ENCODE peak calls at places on chromosomes 13 and 19, in eight cellular contexts. One of them, this sample, is unnamed. For H3K4me1, the result is how much of the 10 kb centered on the place peaks cover.

GRCh38 chr13:110714798-110715394 is 1.4 kb downstream of the ING1 start:
- DNase-seq in thoracic aorta: no peak
- DNase-seq in HCT116: no peak
- DNase-seq in neural progenitor cell: peak
- DNase-seq in cardiac muscle cell: peak
- DNase-seq in psoas muscle: peak
- DNase-seq in body of pancreas: peak
- DNase-seq in right lobe of liver: peak
- DNase-seq in this sample: peak

GRCh38 chr13:21435710-21436151 is 23.4 kb downstream of the ZDHHC20 start:
- DNase-seq in thoracic aorta: peak
- DNase-seq in HCT116: peak
- DNase-seq in neural progenitor cell: no peak
- DNase-seq in cardiac muscle cell: peak
- DNase-seq in psoas muscle: peak
- DNase-seq in body of pancreas: peak
- DNase-seq in right lobe of liver: peak
- DNase-seq in this sample: peak

GRCh38 chr13:46232281-46232680 is 20.6 kb downstream of the LRRC63 start:
- DNase-seq in thoracic aorta: no peak
- DNase-seq in HCT116: no peak
- DNase-seq in neural progenitor cell: no peak
- DNase-seq in cardiac muscle cell: peak
- DNase-seq in psoas muscle: no peak
- DNase-seq in body of pancreas: no peak
- DNase-seq in right lobe of liver: no peak
- DNase-seq in this sample: no peak

GRCh38 chr19:33347300-33347699 is 26.2 kb upstream of the CEBPG start:
- DNase-seq in thoracic aorta: no peak
- DNase-seq in HCT116: no peak
- DNase-seq in neural progenitor cell: no peak
- DNase-seq in cardiac muscle cell: no peak
- DNase-seq in psoas muscle: no peak
- DNase-seq in body of pancreas: no peak
- DNase-seq in right lobe of liver: no peak
- DNase-seq in this sample: no peak

GRCh38 chr13:71867101-71867814 is at the start of gene DACH1:
- DNase-seq in thoracic aorta: no peak
- DNase-seq in HCT116: no peak
- DNase-seq in neural progenitor cell: peak
- DNase-seq in cardiac muscle cell: peak
- DNase-seq in psoas muscle: peak
- DNase-seq in body of pancreas: peak
- DNase-seq in right lobe of liver: peak
- DNase-seq in this sample: peak

GRCh38 chr13:114144606-114145244 is 12.3 kb upstream of the RASA3 start:
- DNase-seq in thoracic aorta: no peak
- DNase-seq in HCT116: no peak
- DNase-seq in neural progenitor cell: no peak
- DNase-seq in cardiac muscle cell: no peak
- DNase-seq in psoas muscle: no peak
- DNase-seq in body of pancreas: no peak
- DNase-seq in right lobe of liver: no peak
- DNase-seq in this sample: peak

GRCh38 chr13:50075619-50076097 is 60.4 kb downstream of the KCNRG start:
- DNase-seq in thoracic aorta: no peak
- DNase-seq in HCT116: no peak
- DNase-seq in neural progenitor cell: no peak
- DNase-seq in cardiac muscle cell: no peak
- DNase-seq in psoas muscle: no peak
- DNase-seq in body of pancreas: no peak
- DNase-seq in right lobe of liver: no peak
- DNase-seq in this sample: no peak

GRCh38 chr13:40206241-40207109 is 460.0 kb downstream of the FOXO1 start:
- DNase-seq in thoracic aorta: no peak
- DNase-seq in HCT116: no peak
- DNase-seq in neural progenitor cell: no peak
- DNase-seq in cardiac muscle cell: peak
- DNase-seq in psoas muscle: no peak
- DNase-seq in body of pancreas: peak
- DNase-seq in right lobe of liver: no peak
- DNase-seq in this sample: peak

GRCh38 chr19:1173845-1174809 is at the start of gene SBNO2:
- DNase-seq in thoracic aorta: peak
- DNase-seq in HCT116: peak
- DNase-seq in neural progenitor cell: peak
- DNase-seq in cardiac muscle cell: peak
- DNase-seq in psoas muscle: peak
- DNase-seq in body of pancreas: peak
- DNase-seq in right lobe of liver: peak
- DNase-seq in this sample: peak

GRCh38 chr19:1172353-1173159 is 1.5 kb downstream of the SBNO2 start:
- DNase-seq in thoracic aorta: no peak
- DNase-seq in HCT116: no peak
- DNase-seq in neural progenitor cell: peak
- DNase-seq in cardiac muscle cell: peak
- DNase-seq in psoas muscle: peak
- DNase-seq in body of pancreas: peak
- DNase-seq in right lobe of liver: peak
- DNase-seq in this sample: peak

GRCh38 chr19:1173160-1173844 is 766 bp downstream of the SBNO2 start:
- DNase-seq in thoracic aorta: no peak
- DNase-seq in HCT116: no peak
- DNase-seq in neural progenitor cell: peak
- DNase-seq in cardiac muscle cell: no peak
- DNase-seq in psoas muscle: peak
- DNase-seq in body of pancreas: no peak
- DNase-seq in right lobe of liver: peak
- DNase-seq in this sample: peak

GRCh38 chr19:1177322-1178114 is 3.5 kb upstream of the SBNO2 start:
- DNase-seq in thoracic aorta: no peak
- DNase-seq in HCT116: peak
- DNase-seq in neural progenitor cell: no peak
- DNase-seq in cardiac muscle cell: peak
- DNase-seq in psoas muscle: no peak
- DNase-seq in body of pancreas: no peak
- DNase-seq in right lobe of liver: no peak
- DNase-seq in this sample: no peak

DNA sequence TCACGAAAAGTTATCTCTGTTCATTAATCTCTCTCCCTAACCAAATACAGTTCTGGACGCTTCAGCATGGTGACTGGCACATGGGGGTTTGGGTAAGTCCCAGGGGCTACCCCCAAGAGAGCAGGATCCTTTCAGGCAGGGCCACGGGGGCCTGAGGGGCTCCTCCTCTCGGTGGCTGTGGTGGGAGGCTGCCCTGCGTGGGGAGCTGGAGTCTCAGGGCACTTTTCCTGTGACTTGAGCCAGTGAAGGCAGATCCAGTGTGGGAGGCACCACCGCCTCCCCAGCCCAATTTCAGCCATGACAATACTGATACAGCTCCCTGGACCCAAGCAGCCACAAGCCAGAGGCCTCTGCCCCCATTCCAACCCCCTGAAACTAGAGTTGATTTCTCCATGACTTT is 952 bp upstream of the SBNO2 start:
- DNase-seq in thoracic aorta: no peak
- DNase-seq in HCT116: no peak
- DNase-seq in neural progenitor cell: no peak
- DNase-seq in cardiac muscle cell: no peak
- DNase-seq in psoas muscle: no peak
- DNase-seq in body of pancreas: no peak
- DNase-seq in right lobe of liver: no peak
- DNase-seq in this sample: no peak
- H3K27ac ChIP-seq in thoracic aorta: no peak
- H3K27ac ChIP-seq in HCT116: peak
- H3K27ac ChIP-seq in neural progenitor cell: no peak
- H3K27ac ChIP-seq in cardiac muscle cell: no peak
- H3K27ac ChIP-seq in psoas muscle: no peak
- H3K27ac ChIP-seq in body of pancreas: no peak
- H3K27ac ChIP-seq in right lobe of liver: no peak
- H3K27ac ChIP-seq in this sample: no peak

DNA sequence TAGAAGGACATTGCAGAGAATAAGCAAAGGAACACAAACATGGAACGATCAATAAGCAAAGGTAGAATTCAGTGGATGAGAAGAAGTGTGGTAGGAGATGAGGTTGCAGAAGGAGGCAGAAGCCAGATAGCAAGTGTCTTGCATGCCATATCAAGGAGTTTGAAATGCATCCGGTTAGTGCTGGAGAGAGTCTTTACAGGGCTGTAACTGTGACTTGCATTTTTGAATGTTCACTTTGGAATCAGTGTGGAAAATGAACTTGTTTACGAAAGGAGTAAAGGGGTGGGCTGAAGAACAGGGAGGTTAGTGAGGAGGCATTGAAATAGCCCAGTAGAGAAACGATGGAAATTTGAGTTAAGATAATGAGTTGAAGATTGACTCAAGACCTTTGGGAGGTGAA is 90.7 kb upstream of the MBNL2 start:
- DNase-seq in thoracic aorta: no peak
- DNase-seq in HCT116: no peak
- DNase-seq in neural progenitor cell: no peak
- DNase-seq in cardiac muscle cell: no peak
- DNase-seq in psoas muscle: no peak
- DNase-seq in body of pancreas: no peak
- DNase-seq in right lobe of liver: no peak
- DNase-seq in this sample: no peak
- H3K4me1 ChIP-seq in thoracic aorta: under half
- H3K4me1 ChIP-seq in HCT116: under half
- H3K4me1 ChIP-seq in neural progenitor cell: under half
- H3K4me1 ChIP-seq in cardiac muscle cell: under half
- H3K4me1 ChIP-seq in psoas muscle: under half
- H3K4me1 ChIP-seq in body of pancreas: under half
- H3K4me1 ChIP-seq in right lobe of liver: under half
- H3K4me1 ChIP-seq in this sample: under half

DNA sequence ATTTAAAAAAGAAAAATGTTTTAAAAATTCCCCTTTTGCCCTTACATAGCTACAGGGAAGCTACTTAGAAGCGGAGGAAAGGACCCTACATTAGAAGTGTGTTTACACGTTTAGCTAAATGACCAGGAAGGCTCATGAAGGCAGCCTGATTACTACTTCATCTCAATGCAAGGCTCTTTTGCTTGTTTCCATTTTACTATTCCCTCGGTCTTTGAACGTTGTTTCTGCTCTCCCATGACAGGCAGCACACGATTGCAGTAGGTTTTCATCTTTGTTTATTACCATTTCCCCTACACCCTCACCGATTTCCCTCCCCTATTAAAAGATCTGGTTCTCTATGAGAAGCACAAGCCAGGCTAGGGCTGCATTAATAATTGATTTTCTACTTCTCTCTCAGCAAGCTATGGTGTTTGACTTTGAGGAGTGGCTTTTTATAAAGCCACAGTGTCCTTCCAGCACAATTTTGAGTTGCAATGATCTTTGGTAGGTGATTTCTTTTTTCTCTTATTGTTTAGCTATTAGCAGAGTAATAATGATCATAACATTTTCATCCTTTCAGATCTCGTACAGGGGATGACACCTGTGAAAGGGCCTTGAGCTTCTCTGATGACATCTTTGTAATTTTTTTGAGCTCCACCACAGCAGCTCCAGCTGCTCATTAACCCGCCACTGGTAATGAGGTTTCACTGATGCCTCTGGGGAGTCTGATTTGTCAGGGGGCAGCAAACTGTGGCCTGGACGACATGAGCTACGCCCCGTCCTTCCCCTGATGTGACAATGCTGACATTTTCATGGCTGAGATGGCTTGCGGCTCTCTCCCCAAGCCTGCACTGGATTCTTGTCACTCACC is 670.3 kb downstream of the UQCRFS1 start:
- DNase-seq in thoracic aorta: no peak
- DNase-seq in HCT116: no peak
- DNase-seq in neural progenitor cell: no peak
- DNase-seq in cardiac muscle cell: no peak
- DNase-seq in psoas muscle: no peak
- DNase-seq in body of pancreas: no peak
- DNase-seq in right lobe of liver: no peak
- DNase-seq in this sample: no peak
- TF ChIP-seq CTCF in thoracic aorta: no peak
- TF ChIP-seq CTCF in HCT116: no peak
- TF ChIP-seq CTCF in neural progenitor cell: no peak
- TF ChIP-seq CTCF in cardiac muscle cell: no peak
- TF ChIP-seq CTCF in psoas muscle: no peak
- TF ChIP-seq CTCF in body of pancreas: no peak
- TF ChIP-seq CTCF in right lobe of liver: no peak
- TF ChIP-seq CTCF in this sample: no peak

DNA sequence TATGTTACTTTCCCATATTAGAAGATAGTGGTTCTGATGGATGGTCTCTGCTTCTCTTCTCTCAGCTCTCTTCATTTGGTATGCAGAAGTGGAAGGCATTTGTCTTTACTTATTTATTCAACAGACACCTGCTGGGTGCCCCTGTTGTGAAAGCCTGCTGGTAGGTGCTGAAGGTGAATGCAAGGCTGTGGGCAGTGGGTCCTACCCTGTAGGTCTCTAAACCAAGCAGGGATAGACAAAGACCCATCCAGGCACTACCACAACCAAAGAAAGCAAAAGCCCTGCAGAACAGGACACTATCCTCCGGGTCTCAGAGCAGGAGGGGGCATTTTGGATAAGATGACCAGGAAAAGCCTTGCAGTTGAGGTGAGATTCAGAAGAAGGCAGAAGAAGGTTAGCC is 106.1 kb downstream of the STARD13 start:
- DNase-seq in thoracic aorta: no peak
- DNase-seq in HCT116: no peak
- DNase-seq in neural progenitor cell: no peak
- DNase-seq in cardiac muscle cell: no peak
- DNase-seq in psoas muscle: no peak
- DNase-seq in body of pancreas: no peak
- DNase-seq in right lobe of liver: no peak
- DNase-seq in this sample: no peak
- H3K27ac ChIP-seq in thoracic aorta: no peak
- H3K27ac ChIP-seq in HCT116: no peak
- H3K27ac ChIP-seq in neural progenitor cell: no peak
- H3K27ac ChIP-seq in cardiac muscle cell: no peak
- H3K27ac ChIP-seq in psoas muscle: no peak
- H3K27ac ChIP-seq in body of pancreas: peak
- H3K27ac ChIP-seq in right lobe of liver: no peak
- H3K27ac ChIP-seq in this sample: no peak

DNA sequence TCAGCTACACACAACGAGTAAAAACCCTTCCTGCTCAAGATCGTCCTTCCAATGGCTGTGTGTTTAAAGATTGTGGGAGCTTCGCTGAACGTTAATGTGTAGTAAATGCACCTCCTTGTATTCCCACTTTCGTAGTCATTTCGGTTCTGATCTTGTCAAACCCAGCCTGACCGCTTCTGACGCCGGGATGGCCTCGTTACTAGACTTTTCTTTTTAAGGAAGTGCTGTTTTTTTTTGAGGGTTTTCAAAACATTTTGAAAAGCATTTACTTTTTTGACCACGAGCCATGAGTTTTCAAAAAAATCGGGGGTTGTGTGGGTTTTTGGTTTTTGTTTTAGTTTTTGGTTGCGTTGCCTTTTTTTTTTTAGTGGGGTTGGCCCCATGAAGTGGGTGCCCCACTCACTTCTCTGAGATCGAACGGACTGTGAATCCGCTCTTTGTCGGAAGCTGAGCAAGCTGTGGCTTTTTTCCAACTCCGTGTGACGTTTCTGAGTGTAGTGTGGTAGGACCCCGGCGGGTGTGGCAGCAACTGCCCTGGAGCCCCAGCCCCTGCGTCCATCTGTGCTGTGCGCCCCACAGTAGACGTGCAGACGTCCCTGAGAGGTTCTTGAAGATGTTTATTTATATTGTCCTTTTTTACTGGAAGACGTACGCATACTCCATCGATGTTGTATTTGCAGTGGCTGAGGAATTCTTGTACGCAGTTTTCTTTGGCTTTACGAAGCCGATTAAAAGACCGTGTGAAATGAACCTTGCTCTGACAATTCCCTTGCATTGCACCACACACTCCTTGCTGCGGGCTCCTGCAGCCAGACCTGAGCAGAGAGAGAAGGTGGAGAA is 2.7 kb upstream of the FAM174C start:
- DNase-seq in thoracic aorta: no peak
- DNase-seq in HCT116: no peak
- DNase-seq in neural progenitor cell: no peak
- DNase-seq in cardiac muscle cell: no peak
- DNase-seq in psoas muscle: no peak
- DNase-seq in body of pancreas: no peak
- DNase-seq in right lobe of liver: no peak
- DNase-seq in this sample: no peak
- H3K4me1 ChIP-seq in thoracic aorta: half or more
- H3K4me1 ChIP-seq in HCT116: under half
- H3K4me1 ChIP-seq in neural progenitor cell: half or more
- H3K4me1 ChIP-seq in cardiac muscle cell: under half
- H3K4me1 ChIP-seq in psoas muscle: half or more
- H3K4me1 ChIP-seq in body of pancreas: half or more
- H3K4me1 ChIP-seq in right lobe of liver: under half
- H3K4me1 ChIP-seq in this sample: half or more

This sample was measured in Peyer's patch.